ENCODE peak calls at places on chromosomes 1 and 21, in four cellular contexts. Y is heart left ventricle, X is keratinocyte, B is heart right ventricle. Z is an unnamed sample.

GRCh38 chr21:39597595-39598185 is 15.1 kb upstream of the B3GALT5 start:
- DNase-seq in Y (no peak), B (no peak), X (no peak), Z (no peak)

GRCh38 chr1:111274653-111275052 is 16.0 kb upstream of the CHIA start:
- DNase-seq in B (no peak), Y (no peak), X (no peak), Z (no peak)

GRCh38 chr1:201295861-201296260 is 12.6 kb downstream of the PKP1 start:
- DNase-seq in X (no peak), B (no peak), Y (no peak), Z (no peak)

GRCh38 chr1:37677808-37678207 is 14.5 kb upstream of the CDCA8 start:
- DNase-seq in B (no peak), X (no peak), Y (no peak), Z (no peak)

GRCh38 chr1:38275960-38276359 is 229.4 kb upstream of the POU3F1 start:
- DNase-seq in Y (no peak), X (no peak), B (no peak), Z (no peak)

GRCh38 chr1:25664800-25665199 is 48.2 kb downstream of the MAN1C1 start:
- DNase-seq in X (no peak), B (no peak), Y (no peak), Z (no peak)

GRCh38 chr1:12309783-12310742 is 80.2 kb downstream of the VPS13D start:
- DNase-seq in Y (no peak), X (no peak), B (peak), Z (no peak)

GRCh38 chr1:72435025-72435424 is 152.7 kb upstream of the NEGR1 start:
- DNase-seq in X (no peak), B (no peak), Y (no peak), Z (no peak)

GRCh38 chr1:168949672-168950071 is 156.8 kb upstream of the ATP1B1 start:
- DNase-seq in X (no peak), Y (no peak), B (no peak), Z (no peak)

GRCh38 chr1:10761503-10762152 is 34.8 kb downstream of the CASZ1 start:
- DNase-seq in B (no peak), Y (no peak), X (no peak), Z (no peak)
- H3K4me3 ChIP-seq in B (no peak), Y (no peak), X (no peak), Z (no peak)

DNA sequence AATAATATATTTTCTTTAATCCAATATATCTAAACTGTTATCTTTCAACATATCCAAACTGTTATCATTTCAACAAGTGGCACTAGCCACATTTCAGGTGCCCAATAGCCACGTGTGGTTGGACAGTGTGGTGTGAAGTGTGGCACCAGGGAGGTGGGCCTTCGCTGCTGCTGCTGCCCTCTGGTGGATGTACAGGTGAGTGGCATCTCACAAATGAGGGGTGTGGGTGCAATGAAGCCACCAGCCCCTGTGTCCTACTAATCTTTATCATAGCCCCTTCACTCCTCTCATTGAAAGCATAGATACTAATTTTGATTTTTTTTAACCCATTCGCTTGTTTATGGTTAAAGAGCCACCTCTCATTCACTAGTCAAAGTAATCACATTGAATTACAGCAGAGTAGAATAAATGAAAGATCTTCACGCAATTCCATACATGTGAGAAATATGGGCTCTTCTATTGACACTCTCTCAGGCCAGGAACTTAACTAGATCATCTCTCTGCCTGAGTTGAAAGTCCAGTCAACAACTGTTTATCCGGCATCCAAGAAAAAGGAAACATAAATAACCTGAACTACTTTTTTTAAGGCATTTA is 499.2 kb downstream of the OMA1 start:
- DNase-seq in Y (no peak), X (no peak), B (peak), Z (peak)
- H3K4me3 ChIP-seq in Y (no peak), X (no peak), B (no peak), Z (no peak)

DNA sequence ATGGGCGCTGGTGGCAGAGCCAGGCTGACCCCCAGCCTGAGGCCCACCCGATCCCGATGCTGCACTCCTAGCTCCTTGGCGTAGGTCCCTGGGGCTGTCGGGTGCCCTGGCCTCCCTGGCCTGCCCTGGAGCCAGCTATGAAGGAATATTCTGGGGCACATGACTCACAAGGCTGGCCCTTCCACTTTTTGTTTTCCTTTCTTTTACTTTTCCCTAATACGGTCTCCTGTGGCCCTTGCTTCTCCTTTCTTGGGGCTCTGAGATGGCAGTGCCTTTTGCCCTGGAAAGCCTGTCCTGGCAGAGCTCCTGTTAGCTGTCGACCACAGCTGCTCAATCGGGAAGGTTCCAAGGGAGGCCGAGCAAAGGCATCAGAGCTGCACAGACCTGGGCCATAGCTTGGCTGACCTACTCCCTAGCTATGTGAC is 22.1 kb downstream of the ARHGEF10L start:
- DNase-seq in X (no peak), Y (peak), B (no peak), Z (no peak)
- H3K4me3 ChIP-seq in X (no peak), Y (no peak), B (no peak), Z (no peak)

GRCh38 chr1:109210058-109210457 is 3.7 kb upstream of the SARS1 start:
- DNase-seq in X (no peak), B (no peak), Y (no peak), Z (no peak)

GRCh38 chr1:109207472-109208103 is 6.1 kb upstream of the SARS1 start:
- DNase-seq in B (no peak), Y (no peak), X (no peak), Z (no peak)

GRCh38 chr1:109206324-109206723 is 7.4 kb upstream of the SARS1 start:
- DNase-seq in X (no peak), B (no peak), Y (no peak), Z (no peak)

GRCh38 chr1:109208847-109209463 is 4.8 kb upstream of the SARS1 start:
- DNase-seq in B (no peak), X (no peak), Y (no peak), Z (no peak)

DNA sequence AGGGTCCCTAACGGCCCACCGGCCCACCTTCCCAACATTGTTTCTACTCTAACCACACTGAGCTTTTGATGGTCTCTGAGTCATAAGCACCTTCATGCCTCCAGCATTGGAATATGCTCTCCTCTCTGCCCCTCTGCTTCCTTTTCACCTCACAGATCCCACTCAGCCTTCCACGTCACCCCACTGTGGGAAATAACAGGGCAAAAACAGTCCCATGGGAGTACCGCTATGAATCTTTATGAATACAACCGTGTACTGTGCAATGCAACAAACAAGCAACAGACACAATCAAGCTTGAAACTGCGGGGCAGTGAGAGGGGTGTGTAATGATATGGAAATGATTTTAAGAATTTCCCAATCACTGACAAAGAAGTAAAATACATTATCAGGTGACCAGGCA is 5.3 kb upstream of the SARS1 start:
- DNase-seq in B (no peak), X (no peak), Y (no peak), Z (no peak)
- H3K4me3 ChIP-seq in B (no peak), X (no peak), Y (no peak), Z (no peak)

DNA sequence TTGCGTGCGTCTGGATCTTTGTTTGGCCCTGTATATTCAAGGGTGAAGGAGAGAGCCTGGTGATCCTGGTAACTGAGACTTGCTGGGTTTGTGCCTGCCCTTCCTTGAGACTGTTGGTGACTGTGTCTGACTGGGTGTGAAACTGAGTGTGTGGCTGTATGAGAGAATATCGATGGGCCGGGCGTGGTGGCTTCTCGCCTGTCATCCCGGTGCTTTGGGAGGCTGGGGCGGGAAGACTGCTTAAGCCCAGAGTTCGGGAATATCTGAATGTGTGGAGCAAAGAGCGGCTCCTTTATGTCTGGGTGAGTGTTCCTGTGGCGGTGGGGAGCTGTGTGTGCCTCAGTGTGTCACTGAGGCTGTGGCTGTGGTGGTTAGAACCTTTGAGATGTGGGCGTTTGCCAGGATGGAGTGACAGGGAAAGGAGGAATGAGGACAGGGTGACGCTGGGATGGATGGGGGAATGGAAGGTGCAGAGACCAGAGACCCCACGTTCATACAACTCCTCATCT is 2.7 kb upstream of the MARCKSL1 start:
- DNase-seq in Y (no peak), X (no peak), B (no peak), Z (no peak)
- H3K4me3 ChIP-seq in Y (no peak), X (no peak), B (no peak), Z (no peak)

DNA sequence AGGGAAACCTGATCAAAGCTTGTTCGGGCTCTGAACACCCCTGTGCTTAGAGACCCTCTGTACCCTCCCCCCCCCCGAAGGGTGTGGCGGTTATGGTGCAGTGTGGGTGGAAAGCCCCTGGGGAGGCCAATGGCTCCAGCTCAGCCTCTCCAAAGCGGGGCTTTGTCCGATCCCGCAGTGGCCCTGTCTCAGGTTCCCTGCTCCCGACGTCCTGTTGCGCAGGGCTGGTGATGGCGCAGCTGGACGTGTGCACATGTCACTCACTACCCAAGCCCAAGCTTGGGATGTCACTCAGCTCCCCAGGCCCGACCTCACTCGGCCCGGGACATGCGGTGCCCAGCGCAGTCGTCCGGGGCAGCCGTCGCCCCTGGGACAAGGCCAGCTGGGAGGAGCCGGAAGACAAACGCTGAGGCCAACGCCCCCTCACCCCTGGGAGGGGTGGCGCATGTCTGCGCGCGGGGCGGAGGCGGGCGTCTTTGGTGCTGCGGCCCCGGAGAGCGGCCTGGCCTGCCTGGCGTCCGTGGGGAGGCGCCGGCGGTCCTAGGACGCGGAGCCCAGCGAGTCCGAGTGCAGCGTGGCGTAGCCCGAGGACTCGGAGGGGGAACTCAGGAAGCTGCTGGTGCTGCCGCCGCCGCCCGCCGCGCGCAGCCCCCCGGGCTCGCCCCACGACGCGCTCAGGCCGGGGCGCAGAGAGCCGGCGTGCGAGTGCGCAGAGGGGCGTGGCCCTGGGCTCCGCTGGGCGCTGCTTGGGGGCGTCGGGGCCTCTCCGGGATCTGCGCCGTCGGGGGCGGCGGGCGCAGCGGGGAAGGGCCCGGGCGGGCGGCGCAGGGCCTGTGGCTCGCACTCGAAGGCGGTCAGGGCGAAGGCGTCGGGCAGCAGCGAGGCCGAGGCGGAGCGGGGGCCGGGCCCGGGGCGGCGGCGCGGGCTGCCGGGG is 5.1 kb downstream of the HES3 start:
- DNase-seq in X (no peak), Y (no peak), B (no peak), Z (no peak)
- H3K4me3 ChIP-seq in X (no peak), Y (no peak), B (no peak), Z (no peak)

GRCh38 chr1:189805735-189806134 is 671.9 kb downstream of the BRINP3 start:
- DNase-seq in X (no peak), Y (no peak), B (no peak), Z (no peak)
- H3K4me3 ChIP-seq in X (no peak), Y (no peak), B (no peak), Z (no peak)

DNA sequence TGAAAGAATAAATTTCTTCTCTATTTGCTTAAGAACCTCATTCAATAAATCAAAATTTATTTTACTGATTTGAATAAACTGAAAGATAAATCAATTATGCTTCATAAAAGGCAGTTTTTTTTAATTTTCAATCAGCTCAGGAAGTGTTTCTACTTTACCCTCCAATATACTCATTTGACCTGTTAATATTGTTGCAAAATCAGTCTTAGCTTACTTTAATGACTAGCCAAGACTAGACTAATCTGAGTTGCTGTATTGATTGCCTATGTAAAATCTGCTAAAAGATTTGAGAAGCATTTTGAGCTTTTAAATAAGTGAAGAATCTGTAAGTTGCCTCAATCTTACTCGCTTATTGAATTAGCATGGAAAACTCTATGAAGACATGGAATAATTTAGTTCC is 179.1 kb upstream of the LYPLAL1 start:
- DNase-seq in Y (no peak), B (no peak), X (no peak), Z (no peak)
- H3K4me3 ChIP-seq in Y (no peak), B (no peak), X (no peak), Z (no peak)